ENCODE peak calls at places on chromosomes 5 and 9, in six cellular contexts. S is amniotic stem cell, C is cardiac fibroblast, K is thoracic aorta, L is immature natural killer cell, V is T1000. U is an unnamed sample.

GRCh38 chr9:135216236-135216635 is 128.8 kb downstream of the OLFM1 start:
- DNase-seq in S (no peak), C (no peak), K (no peak), L (no peak), V (no peak), U (no peak)

GRCh38 chr9:35829084-35829763 is at the start of gene TMEM8B:
- DNase-seq in S (peak), C (peak), K (peak), L (peak), V (peak), U (peak)

GRCh38 chr5:104412649-104413240 is 850.2 kb upstream of the NUDT12 start:
- DNase-seq in S (peak), C (peak), K (no peak), L (no peak), V (no peak), U (no peak)

GRCh38 chr9:82354260-82354659 is 365.7 kb downstream of the SPATA31D1 start:
- DNase-seq in S (peak), C (peak), K (no peak), L (no peak), V (peak), U (no peak)

GRCh38 chr5:82513739-82514138 is 235.6 kb upstream of the RPS23 start:
- DNase-seq in S (no peak), C (no peak), K (no peak), L (no peak), V (no peak), U (no peak)

GRCh38 chr5:9363026-9363793 is 182.7 kb downstream of the SEMA5A start:
- DNase-seq in S (no peak), C (peak), K (no peak), L (no peak), V (no peak), U (no peak)

GRCh38 chr5:65483474-65484346 is 2.0 kb upstream of the ADAMTS6 start:
- DNase-seq in S (peak), C (peak), K (no peak), L (peak), V (no peak), U (peak)

GRCh38 chr5:28234356-28234968 is 1196.1 kb upstream of the CDH9 start:
- DNase-seq in S (no peak), C (no peak), K (no peak), L (no peak), V (no peak), U (no peak)

GRCh38 chr5:177494356-177495195 is 2.8 kb downstream of the PDLIM7 start:
- DNase-seq in S (peak), C (peak), K (peak), L (no peak), V (peak), U (no peak)

GRCh38 chr9:128192601-128193371 is 1.4 kb upstream of the CIZ1 start:
- DNase-seq in S (no peak), C (peak), K (peak), L (peak), V (peak), U (no peak)

GRCh38 chr9:136326061-136326776 is 1.1 kb upstream of the GPSM1 start:
- DNase-seq in S (peak), C (peak), K (no peak), L (no peak), V (peak), U (no peak)